ENCODE peak calls at places on chromosome 17, in four cellular contexts. One of them, this sample, is unnamed.

GRCh38 chr17:49698005-49698404 is 9.8 kb downstream of the SLC35B1 start:
- DNase-seq in WTC11: no peak
- DNase-seq in HepG2: no peak
- DNase-seq in K562: no peak
- DNase-seq in this sample: no peak

GRCh38 chr17:9185688-9186289 is 164.5 kb downstream of the NTN1 start:
- DNase-seq in WTC11: no peak
- DNase-seq in HepG2: no peak
- DNase-seq in K562: no peak
- DNase-seq in this sample: no peak

GRCh38 chr17:4597975-4598374 is 13.6 kb downstream of the SMTNL2 start:
- DNase-seq in WTC11: no peak
- DNase-seq in HepG2: no peak
- DNase-seq in K562: no peak
- DNase-seq in this sample: no peak

GRCh38 chr17:13437966-13438779 is 163.6 kb downstream of the HS3ST3A1 start:
- DNase-seq in WTC11: no peak
- DNase-seq in HepG2: peak; percentile 94
- DNase-seq in K562: no peak
- DNase-seq in this sample: no peak

GRCh38 chr17:69695646-69696045 is 281.1 kb downstream of the MAP2K6 start:
- DNase-seq in WTC11: no peak
- DNase-seq in HepG2: no peak
- DNase-seq in K562: no peak
- DNase-seq in this sample: no peak

GRCh38 chr17:40514013-40514875 is 12.8 kb upstream of the TNS4 start:
- DNase-seq in WTC11: no peak
- DNase-seq in HepG2: no peak
- DNase-seq in K562: no peak
- DNase-seq in this sample: no peak

GRCh38 chr17:62892870-62893338 is 73.1 kb upstream of the TANC2 start:
- DNase-seq in WTC11: no peak
- DNase-seq in HepG2: peak; percentile 20
- DNase-seq in K562: no peak
- DNase-seq in this sample: no peak

GRCh38 chr17:4584125-4584834 is at the start of gene SMTNL2:
- DNase-seq in WTC11: peak; percentile 63
- DNase-seq in HepG2: no peak
- DNase-seq in K562: peak; percentile 54
- DNase-seq in this sample: no peak

GRCh38 chr17:74746922-74747321 is 1.5 kb upstream of the NHERF1 start:
- DNase-seq in WTC11: no peak
- DNase-seq in HepG2: no peak
- DNase-seq in K562: no peak
- DNase-seq in this sample: no peak

GRCh38 chr17:70217571-70217970 is 48.2 kb downstream of the KCNJ2 start:
- DNase-seq in WTC11: no peak
- DNase-seq in HepG2: no peak
- DNase-seq in K562: no peak
- DNase-seq in this sample: no peak

GRCh38 chr17:82893779-82894178 is 54.0 kb upstream of the ZNF750 start:
- DNase-seq in WTC11: no peak
- DNase-seq in HepG2: no peak
- DNase-seq in K562: no peak
- DNase-seq in this sample: no peak

GRCh38 chr17:61410555-61411089 is 11.0 kb downstream of the TBX2 start:
- DNase-seq in WTC11: peak; percentile 86
- DNase-seq in HepG2: no peak
- DNase-seq in K562: no peak
- DNase-seq in this sample: no peak

GRCh38 chr17:81908793-81909192 is 2.4 kb downstream of the PCYT2 start:
- DNase-seq in WTC11: no peak
- DNase-seq in HepG2: no peak
- DNase-seq in K562: no peak
- DNase-seq in this sample: no peak

GRCh38 chr17:55825213-55825612 is 74.4 kb downstream of the PCTP start:
- DNase-seq in WTC11: no peak
- DNase-seq in HepG2: peak; percentile 10
- DNase-seq in K562: no peak
- DNase-seq in this sample: no peak

GRCh38 chr17:59427425-59427921 is 96.0 kb downstream of the YPEL2 start:
- DNase-seq in WTC11: no peak
- DNase-seq in HepG2: no peak
- DNase-seq in K562: no peak
- DNase-seq in this sample: no peak

GRCh38 chr17:81959362-81960129 is 1.4 kb downstream of the NOTUM start:
- DNase-seq in WTC11: peak; percentile 70
- DNase-seq in HepG2: peak; percentile 40
- DNase-seq in K562: peak; percentile 86
- DNase-seq in this sample: no peak

GRCh38 chr17:40304464-40304863 is 4.5 kb upstream of the RARA start:
- DNase-seq in WTC11: no peak
- DNase-seq in HepG2: no peak
- DNase-seq in K562: no peak
- DNase-seq in this sample: no peak

GRCh38 chr17:30942311-30943079 is 20.8 kb downstream of the ADAP2 start:
- DNase-seq in WTC11: no peak
- DNase-seq in HepG2: no peak
- DNase-seq in K562: no peak
- DNase-seq in this sample: no peak

GRCh38 chr17:17727111-17727659 is 45.9 kb downstream of the RAI1 start:
- DNase-seq in WTC11: no peak
- DNase-seq in HepG2: no peak
- DNase-seq in K562: no peak
- DNase-seq in this sample: no peak

GRCh38 chr17:1491406-1492248 is 859 bp downstream of the MYO1C start:
- DNase-seq in WTC11: peak; percentile 35
- DNase-seq in HepG2: no peak
- DNase-seq in K562: peak; percentile 87
- DNase-seq in this sample: no peak

GRCh38 chr17:74305865-74306654 is 20.0 kb upstream of the KIF19 start:
- DNase-seq in WTC11: no peak
- DNase-seq in HepG2: no peak
- DNase-seq in K562: no peak
- DNase-seq in this sample: no peak

GRCh38 chr17:5700791-5701190 is 116.5 kb upstream of the NLRP1 start:
- DNase-seq in WTC11: no peak
- DNase-seq in HepG2: no peak
- DNase-seq in K562: no peak
- DNase-seq in this sample: no peak

DNA sequence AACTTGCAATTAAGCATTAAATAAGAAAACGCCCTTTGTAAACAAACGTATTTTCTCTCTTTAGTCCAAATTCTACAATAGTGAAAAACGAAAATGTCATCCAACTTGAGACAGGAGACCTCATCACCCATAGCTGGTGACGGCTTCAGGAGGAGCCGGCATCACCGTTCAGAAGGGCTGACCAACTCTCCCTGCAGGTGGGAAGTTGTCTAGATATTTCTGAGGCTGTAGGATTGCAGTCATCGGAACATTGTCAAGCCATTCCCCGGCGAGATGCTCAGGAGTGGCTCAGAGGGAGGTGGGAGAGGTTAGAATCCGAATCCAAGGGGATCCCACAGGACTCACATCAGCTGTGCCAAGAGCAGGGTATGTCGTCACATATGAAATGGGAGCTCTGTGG is 76.7 kb downstream of the RBFOX3 start:
- DNase-seq in WTC11: no peak
- DNase-seq in HepG2: no peak
- DNase-seq in K562: no peak
- DNase-seq in this sample: no peak
- TF ChIP-seq TCF7 in WTC11: no peak
- TF ChIP-seq TCF7 in HepG2: no peak
- TF ChIP-seq TCF7 in K562: no peak
- TF ChIP-seq TCF7 in this sample: no peak

GRCh38 chr17:77353684-77354419 is 213.1 kb downstream of the SEC14L1 start:
- DNase-seq in WTC11: no peak
- DNase-seq in HepG2: no peak
- DNase-seq in K562: no peak
- DNase-seq in this sample: no peak

GRCh38 chr17:77354420-77354720 is 213.6 kb downstream of the SEC14L1 start:
- DNase-seq in WTC11: no peak
- DNase-seq in HepG2: no peak
- DNase-seq in K562: no peak
- DNase-seq in this sample: no peak

GRCh38 chr17:77354721-77355455 is 214.1 kb downstream of the SEC14L1 start:
- DNase-seq in WTC11: no peak
- DNase-seq in HepG2: peak; percentile 93
- DNase-seq in K562: no peak
- DNase-seq in this sample: no peak

GRCh38 chr17:77356690-77357201 is 216.0 kb downstream of the SEC14L1 start:
- DNase-seq in WTC11: no peak
- DNase-seq in HepG2: no peak
- DNase-seq in K562: no peak
- DNase-seq in this sample: no peak

DNA sequence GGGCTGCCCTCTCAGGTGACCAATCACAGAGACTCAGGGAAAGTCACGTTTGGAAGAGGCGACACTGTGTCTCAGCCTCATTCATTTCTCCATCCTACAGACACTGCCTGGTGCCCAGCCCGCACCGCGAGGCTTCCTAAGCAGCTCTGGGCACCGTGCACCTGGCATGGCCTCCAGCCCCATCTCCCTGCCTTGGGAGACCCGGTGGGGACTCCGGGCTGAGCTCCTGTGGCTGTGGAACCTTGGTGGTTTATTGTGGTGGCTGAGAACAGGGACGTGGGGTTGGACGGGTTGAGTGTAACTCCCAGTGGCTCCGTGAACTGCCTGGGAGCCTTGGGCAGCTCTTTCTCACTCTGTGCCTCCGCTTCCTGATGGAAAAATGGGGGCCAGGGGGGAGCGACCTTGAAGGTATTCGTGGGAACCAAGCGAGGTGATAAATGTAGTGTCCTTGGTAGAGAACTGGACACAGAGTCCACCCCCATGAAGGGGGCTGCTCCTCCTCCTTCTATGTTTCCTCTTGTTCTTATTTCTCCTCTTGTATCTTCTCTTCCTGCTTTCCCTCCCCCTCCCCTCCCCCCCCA is 215.4 kb downstream of the SEC14L1 start:
- DNase-seq in WTC11: no peak
- DNase-seq in HepG2: no peak
- DNase-seq in K562: peak; percentile 28
- DNase-seq in this sample: no peak
- TF ChIP-seq TCF7 in WTC11: no peak
- TF ChIP-seq TCF7 in HepG2: no peak
- TF ChIP-seq TCF7 in K562: no peak
- TF ChIP-seq TCF7 in this sample: no peak

GRCh38 chr17:58413684-58414083 is 3.6 kb downstream of the RNF43 start:
- DNase-seq in WTC11: no peak
- DNase-seq in HepG2: no peak
- DNase-seq in K562: no peak
- DNase-seq in this sample: no peak

GRCh38 chr17:58412064-58412703 is 5.2 kb downstream of the RNF43 start:
- DNase-seq in WTC11: no peak
- DNase-seq in HepG2: no peak
- DNase-seq in K562: no peak
- DNase-seq in this sample: no peak

GRCh38 chr17:58411408-58411894 is 5.9 kb downstream of the RNF43 start:
- DNase-seq in WTC11: no peak
- DNase-seq in HepG2: no peak
- DNase-seq in K562: no peak
- DNase-seq in this sample: no peak

GRCh38 chr17:58414596-58414997 is 2.7 kb downstream of the RNF43 start:
- DNase-seq in WTC11: no peak
- DNase-seq in HepG2: peak; percentile 77
- DNase-seq in K562: no peak
- DNase-seq in this sample: no peak

GRCh38 chr17:58412910-58413630 is 4.3 kb downstream of the RNF43 start:
- DNase-seq in WTC11: no peak
- DNase-seq in HepG2: peak; percentile 84
- DNase-seq in K562: peak; percentile 19
- DNase-seq in this sample: no peak
- TF ChIP-seq TCF7 in WTC11: no peak
- TF ChIP-seq TCF7 in HepG2: peak; percentile 70
- TF ChIP-seq TCF7 in K562: no peak
- TF ChIP-seq TCF7 in this sample: no peak

GRCh38 chr17:67421869-67422273 is 44.8 kb downstream of the PITPNC1 start:
- DNase-seq in WTC11: no peak
- DNase-seq in HepG2: peak; percentile 39
- DNase-seq in K562: no peak
- DNase-seq in this sample: peak; percentile 61
- TF ChIP-seq TCF7 in WTC11: no peak
- TF ChIP-seq TCF7 in HepG2: no peak
- TF ChIP-seq TCF7 in K562: no peak
- TF ChIP-seq TCF7 in this sample: no peak

GRCh38 chr17:28750178-28751047 is 6.6 kb downstream of the TRAF4 start:
- DNase-seq in WTC11: peak; percentile 96
- DNase-seq in HepG2: peak; percentile 88
- DNase-seq in K562: peak; percentile 80
- DNase-seq in this sample: peak; percentile 69
- TF ChIP-seq TCF7 in WTC11: no peak
- TF ChIP-seq TCF7 in HepG2: no peak
- TF ChIP-seq TCF7 in K562: no peak
- TF ChIP-seq TCF7 in this sample: no peak

GRCh38 chr17:21280081-21280518 is 4.4 kb upstream of the MAP2K3 start:
- DNase-seq in WTC11: peak; percentile 94
- DNase-seq in HepG2: peak; percentile 73
- DNase-seq in K562: peak; percentile 75
- DNase-seq in this sample: peak; percentile 16

GRCh38 chr17:21283482-21284318 is 811 bp upstream of the MAP2K3 start:
- DNase-seq in WTC11: peak; percentile 33
- DNase-seq in HepG2: no peak
- DNase-seq in K562: no peak
- DNase-seq in this sample: no peak

GRCh38 chr17:21284319-21285163 is at the start of gene MAP2K3:
- DNase-seq in WTC11: peak; percentile 100
- DNase-seq in HepG2: peak; percentile 97
- DNase-seq in K562: peak; percentile 95
- DNase-seq in this sample: peak; percentile 88

GRCh38 chr17:21282850-21283249 is 1.7 kb upstream of the MAP2K3 start:
- DNase-seq in WTC11: no peak
- DNase-seq in HepG2: no peak
- DNase-seq in K562: no peak
- DNase-seq in this sample: no peak

DNA sequence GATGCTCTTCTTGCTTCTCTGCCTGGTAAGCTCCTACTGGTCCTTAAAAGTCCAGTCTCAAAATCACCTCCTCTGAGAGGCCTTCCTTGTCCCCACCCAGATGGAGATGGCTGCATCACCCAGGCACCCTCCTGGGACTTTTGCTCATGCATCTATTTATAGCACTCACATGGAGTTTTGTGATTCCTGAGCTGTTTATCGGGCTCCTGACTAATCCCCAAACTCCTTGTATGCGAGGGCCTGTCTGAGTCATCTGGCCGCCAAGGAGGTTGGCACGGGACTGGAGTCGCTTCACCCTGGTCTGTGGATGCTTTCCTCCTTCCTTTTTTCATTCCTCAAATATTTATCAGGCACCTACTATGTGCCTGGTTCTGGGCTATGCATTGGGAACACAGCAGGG is 2.3 kb upstream of the MAP2K3 start:
- DNase-seq in WTC11: no peak
- DNase-seq in HepG2: no peak
- DNase-seq in K562: no peak
- DNase-seq in this sample: no peak
- TF ChIP-seq TCF7 in WTC11: no peak
- TF ChIP-seq TCF7 in HepG2: no peak
- TF ChIP-seq TCF7 in K562: no peak
- TF ChIP-seq TCF7 in this sample: no peak

GRCh38 chr17:16352303-16352837 is 899 bp downstream of the CENPV start:
- DNase-seq in WTC11: peak; percentile 68
- DNase-seq in HepG2: peak; percentile 78
- DNase-seq in K562: peak; percentile 32
- DNase-seq in this sample: no peak
- TF ChIP-seq TCF7 in WTC11: no peak
- TF ChIP-seq TCF7 in HepG2: no peak
- TF ChIP-seq TCF7 in K562: no peak
- TF ChIP-seq TCF7 in this sample: no peak

GRCh38 chr17:58391302-58391984 is 25.9 kb downstream of the RNF43 start:
- DNase-seq in WTC11: no peak
- DNase-seq in HepG2: peak; percentile 100
- DNase-seq in K562: peak; percentile 34
- DNase-seq in this sample: no peak
- TF ChIP-seq TCF7 in WTC11: no peak
- TF ChIP-seq TCF7 in HepG2: peak; percentile 100
- TF ChIP-seq TCF7 in K562: peak; percentile 89
- TF ChIP-seq TCF7 in this sample: no peak